ENCODE peak calls at places on chromosomes 4 and X, in ten cellular contexts. E is A549, X is uterus, B is H54, P is heart left ventricle, H is transverse colon, U is endothelial cell of umbilical vein, Y is GM12891, A is tibial nerve, O is vagina. F is an unnamed sample.

GRCh38 chr4:165426769-165427168 is 48.0 kb downstream of the CPE start:
- DNase-seq in E (no peak), X (no peak), B (no peak), P (no peak), H (no peak), U (no peak), Y (no peak), A (no peak), O (no peak), F (no peak)

GRCh38 chrX:28773807-28774206 is 186.6 kb downstream of the IL1RAPL1 start:
- DNase-seq in E (no peak), X (no peak), B (no peak), P (no peak), H (no peak), U (no peak), Y (no peak), A (no peak), O (no peak), F (no peak)

GRCh38 chr4:55079451-55080173 is 45.8 kb downstream of the KDR start:
- DNase-seq in E (no peak), X (no peak), B (no peak), P (no peak), H (no peak), U (peak; percentile 65), Y (no peak), A (no peak), O (no peak), F (no peak)

GRCh38 chr4:152243890-152244595 is 291.8 kb downstream of the FBXW7 start:
- DNase-seq in E (no peak), X (no peak), B (no peak), P (no peak), H (no peak), U (peak; percentile 98), Y (no peak), A (peak; percentile 34), O (no peak), F (no peak)

GRCh38 chr4:6758732-6759131 is 23.8 kb upstream of the KIAA0232 start:
- DNase-seq in E (peak; percentile 49), X (no peak), B (no peak), P (no peak), H (no peak), U (no peak), Y (no peak), A (no peak), O (no peak), F (no peak)

GRCh38 chrX:31889028-31889427 is 817.2 kb upstream of the FTHL17 start:
- DNase-seq in E (no peak), X (no peak), B (no peak), P (no peak), H (no peak), U (no peak), Y (no peak), A (no peak), O (no peak), F (no peak)

GRCh38 chrX:27966492-27966891 is 14.8 kb downstream of the DCAF8L1 start:
- DNase-seq in E (peak; percentile 20), X (no peak), B (no peak), P (no peak), H (no peak), U (peak; percentile 61), Y (no peak), A (no peak), O (no peak), F (no peak)

GRCh38 chr4:5708171-5708828 is at the start of gene EVC2:
- DNase-seq in E (peak; percentile 27), X (peak; percentile 83), B (no peak), P (peak; percentile 85), H (peak; percentile 58), U (peak; percentile 47), Y (peak; percentile 42), A (peak; percentile 53), O (no peak), F (no peak)

GRCh38 chrX:25523574-25523973 is 507.8 kb upstream of the ARX start:
- DNase-seq in E (peak; percentile 54), X (no peak), B (no peak), P (no peak), H (no peak), U (peak; percentile 82), Y (no peak), A (no peak), O (no peak), F (no peak)

GRCh38 chr4:108171541-108172230 is 3.0 kb upstream of the LEF1 start:
- DNase-seq in E (no peak), X (no peak), B (no peak), P (no peak), H (no peak), U (no peak), Y (no peak), A (no peak), O (no peak), F (no peak)

DNA sequence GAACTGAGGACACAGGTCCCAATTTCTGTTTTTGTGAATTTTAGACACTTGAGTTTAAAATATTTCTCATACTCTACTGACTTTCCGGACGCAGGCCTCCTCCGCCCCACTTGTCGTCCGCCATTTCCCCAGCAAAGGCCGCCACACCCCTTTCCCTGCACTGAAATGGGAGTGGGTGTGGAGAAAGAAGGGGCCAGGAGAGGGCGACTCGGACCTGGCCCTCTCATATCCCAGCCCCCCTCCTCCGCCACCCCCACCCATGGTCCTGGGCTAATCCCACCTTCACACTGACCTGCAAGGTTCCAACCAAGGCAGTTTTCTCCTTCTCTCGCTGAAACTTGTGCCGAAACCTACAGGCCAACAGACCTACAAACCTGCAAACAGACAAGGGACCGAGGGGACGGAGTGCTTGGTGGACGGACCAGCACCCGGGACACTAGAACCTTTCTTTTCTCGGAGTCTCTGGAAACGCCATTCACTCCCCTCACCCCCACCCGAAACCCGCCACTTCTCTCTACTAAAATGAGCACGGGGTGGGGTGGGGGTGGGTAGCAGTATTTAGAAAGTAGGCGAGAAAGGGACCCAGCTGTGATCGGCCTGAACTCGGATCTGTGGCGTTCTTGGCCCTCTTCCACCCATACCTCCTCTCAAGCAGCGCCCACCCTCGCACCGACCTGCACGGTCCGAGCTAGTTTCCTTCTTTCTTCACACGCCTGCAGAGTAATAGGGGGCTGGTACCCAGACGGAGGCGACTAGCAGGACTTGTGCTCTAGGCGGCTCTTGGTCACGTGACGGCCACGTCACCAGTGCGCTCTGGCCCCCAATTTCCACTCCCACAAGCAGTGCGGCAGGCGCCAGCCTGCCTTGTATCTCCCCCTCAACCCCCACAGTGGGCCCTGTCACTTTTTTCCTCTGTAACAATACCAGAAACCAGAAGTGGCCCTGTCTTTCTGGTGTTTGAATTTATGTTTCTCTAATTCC is at the start of gene ARMCX6:
- DNase-seq in E (peak; percentile 75), X (peak; percentile 76), B (peak; percentile 42), P (peak; percentile 83), H (peak; percentile 80), U (peak; percentile 71), Y (peak; percentile 44), A (peak; percentile 70), O (no peak), F (peak; percentile 12)
- TF ChIP-seq POLR2A in E (peak; percentile 36), X (peak; percentile 39), B (peak; percentile 39), P (peak; percentile 17), H (no peak), U (peak; percentile 74), Y (no peak), A (peak; percentile 42), O (no peak), F (no peak)

GRCh38 chrX:8189096-8189830 is 18.2 kb upstream of the VCX2 start:
- DNase-seq in E (no peak), X (no peak), B (no peak), P (no peak), H (no peak), U (no peak), Y (no peak), A (no peak), O (no peak), F (no peak)

GRCh38 chrX:8194216-8194615 is 23.1 kb upstream of the VCX2 start:
- DNase-seq in E (no peak), X (no peak), B (no peak), P (no peak), H (no peak), U (no peak), Y (no peak), A (no peak), O (no peak), F (no peak)

GRCh38 chrX:8192276-8192675 is 21.2 kb upstream of the VCX2 start:
- DNase-seq in E (no peak), X (no peak), B (no peak), P (no peak), H (no peak), U (no peak), Y (no peak), A (no peak), O (no peak), F (no peak)

GRCh38 chrX:8190341-8190830 is 19.3 kb upstream of the VCX2 start:
- DNase-seq in E (no peak), X (no peak), B (no peak), P (no peak), H (no peak), U (no peak), Y (no peak), A (no peak), O (no peak), F (no peak)

DNA sequence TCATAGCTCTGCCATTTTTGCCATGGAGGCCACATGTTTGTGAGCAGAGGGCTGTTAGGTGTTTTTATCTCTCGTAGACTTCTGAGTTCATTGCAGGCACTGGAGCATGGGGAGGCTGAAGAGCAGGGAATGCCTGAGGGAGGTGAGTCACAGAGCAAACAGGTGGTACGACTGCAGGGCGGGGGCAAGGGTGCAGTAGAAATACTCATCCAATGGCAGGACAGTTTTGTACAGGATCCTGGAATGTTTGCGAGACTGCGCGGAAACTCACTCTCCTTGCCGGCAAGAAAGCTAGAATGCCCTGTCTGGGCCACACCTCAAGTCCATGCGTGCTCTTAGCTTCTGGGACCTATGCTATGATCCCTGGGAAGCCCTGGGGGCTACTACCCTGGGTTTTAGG is 20.0 kb upstream of the VCX2 start:
- DNase-seq in E (no peak), X (no peak), B (no peak), P (no peak), H (peak; percentile 65), U (no peak), Y (no peak), A (no peak), O (no peak), F (no peak)
- TF ChIP-seq POLR2A in E (no peak), X (no peak), B (no peak), P (no peak), H (no peak), U (no peak), Y (no peak), A (no peak), O (no peak), F (no peak)

DNA sequence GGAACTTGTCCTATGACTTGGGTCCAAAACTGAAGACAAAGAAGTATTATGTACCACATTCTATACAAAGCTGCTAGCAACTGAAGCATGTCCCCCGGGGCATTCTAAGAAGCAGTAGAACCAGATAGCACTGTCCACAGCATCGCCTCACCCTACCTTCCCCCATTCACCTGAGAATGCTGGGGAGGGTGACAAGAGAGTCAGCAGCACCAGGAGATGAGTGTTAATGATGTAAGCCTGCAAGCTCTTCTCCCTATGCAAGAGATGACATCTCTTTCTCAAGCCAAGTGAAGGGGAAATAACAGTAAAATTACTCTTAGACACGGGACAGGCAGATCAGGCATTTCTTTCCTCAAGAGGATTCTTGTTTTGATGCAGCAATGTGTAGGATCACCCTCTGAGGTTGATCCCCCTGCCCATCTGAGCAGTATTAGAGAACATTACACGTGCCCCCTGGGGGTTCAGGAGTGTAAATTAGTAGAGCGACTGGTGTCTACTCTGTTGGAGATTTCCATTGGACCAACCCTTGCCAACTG is 13.9 kb upstream of the TLR1 start:
- DNase-seq in E (no peak), X (no peak), B (no peak), P (no peak), H (no peak), U (no peak), Y (no peak), A (no peak), O (no peak), F (no peak)
- TF ChIP-seq POLR2A in E (no peak), X (no peak), B (no peak), P (no peak), H (no peak), U (no peak), Y (peak; percentile 55), A (no peak), O (no peak), F (no peak)

GRCh38 chr4:73258668-73259551 is at the start of gene ANKRD17:
- DNase-seq in E (peak; percentile 90), X (peak; percentile 91), B (peak; percentile 57), P (peak; percentile 95), H (peak; percentile 96), U (peak; percentile 97), Y (peak; percentile 57), A (peak; percentile 87), O (peak; percentile 95), F (peak; percentile 65)
- TF ChIP-seq POLR2A in E (peak; percentile 53), X (peak; percentile 60), B (peak; percentile 68), P (peak; percentile 52), H (peak; percentile 94), U (peak; percentile 88), Y (peak; percentile 95), A (peak; percentile 73), O (no peak), F (peak; percentile 85)